ENCODE peak calls at places on chromosome X, in ten cellular contexts. V is amniotic stem cell; I is CD4-positive, alpha-beta T cell; E is T-helper 1 cell; F is T-helper 9 cell; Z is activated CD8-positive, alpha-beta memory T cell treated with anti-CD3 and anti-CD28 coated beads for 48 hours; Y is sigmoid colon; P is astrocyte; U is aorta; G is D341Med. R is an unnamed sample.

GRCh38 chrX:11533211-11533651 is 132.5 kb downstream of the ARHGAP6 start:
- DNase-seq in V (peak; percentile 48), I (no peak), E (no peak), F (no peak), Z (no peak), Y (no peak), P (peak; percentile 71), U (no peak), G (peak; percentile 39), R (no peak)

GRCh38 chrX:131729295-131729694 is 185.4 kb downstream of the OR13H1 start:
- DNase-seq in V (peak; percentile 31), I (no peak), E (no peak), F (peak; percentile 69), Z (no peak), Y (peak; percentile 94), P (peak; percentile 65), U (peak; percentile 91), G (no peak), R (no peak)

GRCh38 chrX:153539171-153539978 is 21.9 kb downstream of the ATP2B3 start:
- DNase-seq in V (no peak), I (peak; percentile 28), E (peak; percentile 9), F (peak; percentile 57), Z (peak; percentile 54), Y (peak; percentile 81), P (no peak), U (peak; percentile 78), G (peak; percentile 82), R (peak; percentile 21)

GRCh38 chrX:70525733-70526132 is 81.1 kb downstream of the DLG3 start:
- DNase-seq in V (no peak), I (no peak), E (no peak), F (no peak), Z (no peak), Y (no peak), P (no peak), U (no peak), G (no peak), R (no peak)

GRCh38 chrX:69015156-69015555 is 150.1 kb downstream of the PJA1 start:
- DNase-seq in V (no peak), I (no peak), E (no peak), F (no peak), Z (no peak), Y (no peak), P (no peak), U (no peak), G (no peak), R (no peak)

GRCh38 chrX:48509619-48510018 is 827 bp downstream of the PORCN start:
- DNase-seq in V (no peak), I (no peak), E (no peak), F (no peak), Z (no peak), Y (no peak), P (no peak), U (no peak), G (no peak), R (no peak)

GRCh38 chrX:115348440-115349225 is 59.1 kb downstream of the LUZP4 start:
- DNase-seq in V (no peak), I (no peak), E (no peak), F (no peak), Z (no peak), Y (no peak), P (no peak), U (no peak), G (no peak), R (no peak)

GRCh38 chrX:2707334-2707760 is 16.3 kb downstream of the CD99 start:
- DNase-seq in V (no peak), I (peak; percentile 46), E (no peak), F (no peak), Z (no peak), Y (peak; percentile 76), P (peak; percentile 70), U (peak; percentile 79), G (no peak), R (peak; percentile 94)

GRCh38 chrX:15301924-15302323 is 13.5 kb downstream of the ASB11 start:
- DNase-seq in V (no peak), I (no peak), E (no peak), F (no peak), Z (no peak), Y (peak; percentile 81), P (no peak), U (peak; percentile 76), G (no peak), R (no peak)

GRCh38 chrX:101397779-101398178 is 7.0 kb downstream of the RPL36A start:
- DNase-seq in V (no peak), I (no peak), E (no peak), F (no peak), Z (no peak), Y (no peak), P (peak; percentile 6), U (no peak), G (no peak), R (no peak)

GRCh38 chrX:10648608-10649007 is 28.2 kb upstream of the MID1 start:
- DNase-seq in V (no peak), I (no peak), E (no peak), F (no peak), Z (no peak), Y (no peak), P (peak; percentile 14), U (no peak), G (no peak), R (no peak)

GRCh38 chrX:135327299-135327698 is 18.0 kb downstream of the ETDC start:
- DNase-seq in V (no peak), I (no peak), E (no peak), F (no peak), Z (no peak), Y (no peak), P (peak; percentile 87), U (no peak), G (no peak), R (peak; percentile 16)

GRCh38 chrX:24859211-24859841 is 156.4 kb downstream of the ARX start:
- DNase-seq in V (no peak), I (no peak), E (no peak), F (no peak), Z (no peak), Y (no peak), P (no peak), U (no peak), G (no peak), R (no peak)

GRCh38 chrX:70970482-70970999 is 39.6 kb upstream of the SLC7A3 start:
- DNase-seq in V (no peak), I (no peak), E (no peak), F (no peak), Z (no peak), Y (no peak), P (peak; percentile 6), U (no peak), G (peak; percentile 4), R (peak; percentile 5)

GRCh38 chrX:40176256-40176978 is 78.7 kb upstream of the BCOR start:
- DNase-seq in V (no peak), I (peak; percentile 75), E (peak; percentile 55), F (peak; percentile 66), Z (no peak), Y (peak; percentile 86), P (no peak), U (peak; percentile 79), G (no peak), R (no peak)

GRCh38 chrX:106862972-106863688 is 40.0 kb downstream of the RIPPLY1 start:
- DNase-seq in V (no peak), I (no peak), E (no peak), F (peak; percentile 4), Z (no peak), Y (no peak), P (no peak), U (no peak), G (no peak), R (no peak)

GRCh38 chrX:74232859-74233258 is 71.1 kb upstream of the ZCCHC13 start:
- DNase-seq in V (no peak), I (no peak), E (no peak), F (no peak), Z (no peak), Y (no peak), P (peak; percentile 35), U (no peak), G (no peak), R (no peak)

GRCh38 chrX:56564921-56565861 is 1.8 kb downstream of the UBQLN2 start:
- DNase-seq in V (no peak), I (no peak), E (no peak), F (no peak), Z (no peak), Y (no peak), P (no peak), U (no peak), G (peak; percentile 9), R (no peak)

GRCh38 chrX:131723646-131724045 is 179.8 kb downstream of the OR13H1 start:
- DNase-seq in V (no peak), I (no peak), E (no peak), F (no peak), Z (no peak), Y (no peak), P (no peak), U (no peak), G (no peak), R (no peak)

GRCh38 chrX:13716905-13717304 is 17.5 kb downstream of the TRAPPC2 start:
- DNase-seq in V (no peak), I (peak; percentile 49), E (peak; percentile 15), F (peak; percentile 27), Z (no peak), Y (no peak), P (no peak), U (no peak), G (no peak), R (no peak)

GRCh38 chrX:111100191-111100590 is 4.2 kb downstream of the PAK3 start:
- DNase-seq in V (peak; percentile 9), I (no peak), E (no peak), F (no peak), Z (no peak), Y (no peak), P (no peak), U (no peak), G (peak; percentile 57), R (no peak)

GRCh38 chrX:102768984-102769761 is 48.6 kb downstream of the GPRASP3 start:
- DNase-seq in V (peak; percentile 4), I (peak; percentile 74), E (peak; percentile 35), F (peak; percentile 70), Z (peak; percentile 48), Y (peak; percentile 90), P (peak; percentile 80), U (peak; percentile 74), G (peak; percentile 75), R (peak; percentile 73)

GRCh38 chrX:50677789-50678188 is 136.2 kb downstream of the SHROOM4 start:
- DNase-seq in V (no peak), I (no peak), E (no peak), F (no peak), Z (no peak), Y (no peak), P (no peak), U (no peak), G (no peak), R (no peak)

GRCh38 chrX:5380426-5380825 is 848.2 kb downstream of the NLGN4X start:
- DNase-seq in V (no peak), I (no peak), E (no peak), F (no peak), Z (no peak), Y (no peak), P (no peak), U (no peak), G (no peak), R (no peak)

GRCh38 chrX:31228415-31228832 is 156.6 kb upstream of the FTHL17 start:
- DNase-seq in V (no peak), I (no peak), E (no peak), F (no peak), Z (no peak), Y (peak; percentile 66), P (peak; percentile 73), U (peak; percentile 49), G (no peak), R (no peak)

GRCh38 chrX:144327515-144327914 is 443.6 kb downstream of the UBE2NL start:
- DNase-seq in V (no peak), I (no peak), E (no peak), F (no peak), Z (no peak), Y (no peak), P (no peak), U (no peak), G (no peak), R (no peak)

GRCh38 chrX:48937065-48937907 is 18.5 kb upstream of the PIM2 start:
- DNase-seq in V (no peak), I (peak; percentile 90), E (peak; percentile 65), F (peak; percentile 79), Z (peak; percentile 84), Y (no peak), P (peak; percentile 26), U (peak; percentile 79), G (no peak), R (peak; percentile 48)

GRCh38 chrX:40966204-40966820 is 118.9 kb upstream of the USP9X start:
- DNase-seq in V (no peak), I (no peak), E (no peak), F (no peak), Z (no peak), Y (no peak), P (no peak), U (no peak), G (no peak), R (no peak)

R was measured in SJSA1.